ENCODE peak calls at places on chromosomes 7 and 10, in eight cellular contexts. Q is PC-9; D is A549; X is CD8-positive, alpha-beta T cell; I is heart right ventricle; B is uterus; L is SK-N-SH; F is mammary epithelial cell. Y is an unnamed sample.

GRCh38 chr10:98259606-98260319 is 8.2 kb downstream of the LOXL4 start:
- DNase-seq in L (no peak), F (no peak), Q (no peak), X (no peak), I (no peak), D (no peak), B (no peak), Y (peak)

GRCh38 chr7:47497367-47498096 is 84.4 kb downstream of the TNS3 start:
- DNase-seq in X (no peak), I (no peak), F (no peak), D (no peak), B (no peak), L (peak), Q (no peak), Y (no peak)

GRCh38 chr10:5617521-5617920 is 48.9 kb downstream of the ASB13 start:
- DNase-seq in I (no peak), D (no peak), X (no peak), B (no peak), Q (no peak), F (no peak), L (no peak), Y (no peak)

GRCh38 chr10:119368581-119368980 is 161.2 kb downstream of the GRK5 start:
- DNase-seq in Q (no peak), B (no peak), X (no peak), F (no peak), D (no peak), L (no peak), I (no peak), Y (no peak)

GRCh38 chr10:93435621-93436385 is 46.3 kb downstream of the MYOF start:
- DNase-seq in Q (no peak), F (no peak), B (no peak), D (no peak), I (no peak), L (no peak), X (no peak), Y (no peak)

GRCh38 chr7:92747041-92747835 is 89.1 kb downstream of the CDK6 start:
- DNase-seq in L (no peak), B (no peak), X (no peak), Q (no peak), F (peak), D (no peak), I (no peak), Y (peak)

GRCh38 chr10:88592425-88592824 is 5.9 kb downstream of the LIPJ start:
- DNase-seq in X (no peak), B (no peak), L (no peak), I (no peak), Q (no peak), D (no peak), F (peak), Y (no peak)

GRCh38 chr10:132328738-132329137 is 3.3 kb upstream of the LRRC27 start:
- DNase-seq in Q (no peak), B (no peak), I (peak), X (no peak), D (no peak), L (peak), F (no peak), Y (no peak)

GRCh38 chr10:72692057-72692891 is at the start of gene MCU:
- DNase-seq in B (peak), L (peak), Q (peak), F (peak), I (peak), D (peak), X (peak), Y (peak)

GRCh38 chr10:125038637-125039036 is 96.7 kb downstream of the ZRANB1 start:
- DNase-seq in F (no peak), D (peak), L (no peak), Q (peak), I (peak), X (no peak), B (no peak), Y (peak)

GRCh38 chr10:15796098-15796759 is 64.1 kb downstream of the MINDY3 start:
- DNase-seq in X (no peak), I (no peak), F (no peak), D (no peak), Q (no peak), L (no peak), B (no peak), Y (no peak)

GRCh38 chr7:153258686-153259085 is 499.1 kb downstream of the ACTR3B start:
- DNase-seq in X (no peak), F (no peak), I (no peak), B (no peak), D (no peak), L (no peak), Q (no peak), Y (no peak)

GRCh38 chr10:116690356-116691078 is 51.8 kb downstream of the HSPA12A start:
- DNase-seq in F (no peak), I (peak), D (no peak), B (peak), L (no peak), Q (no peak), X (no peak), Y (peak)

GRCh38 chr10:13560597-13560996 is 26.2 kb upstream of the PRPF18 start:
- DNase-seq in F (peak), L (no peak), B (no peak), X (no peak), I (no peak), D (no peak), Q (no peak), Y (peak)

GRCh38 chr10:133405272-133405671 is 11.3 kb downstream of the MTG1 start:
- DNase-seq in D (no peak), I (no peak), Q (no peak), F (no peak), B (no peak), X (no peak), L (no peak), Y (no peak)

GRCh38 chr10:53606951-53607350 is 834.4 kb upstream of the MBL2 start:
- DNase-seq in L (no peak), I (no peak), Q (no peak), B (no peak), X (no peak), D (no peak), F (peak), Y (peak)

GRCh38 chr7:155280446-155281410 is 16.9 kb upstream of the INSIG1 start:
- DNase-seq in F (no peak), D (no peak), I (no peak), B (no peak), L (no peak), X (no peak), Q (no peak), Y (no peak)

GRCh38 chr7:37062460-37062859 is 338.2 kb upstream of the AOAH start:
- DNase-seq in B (no peak), X (no peak), D (no peak), I (no peak), L (peak), F (no peak), Q (no peak), Y (no peak)

GRCh38 chr7:37068902-37069301 is 344.6 kb upstream of the AOAH start:
- DNase-seq in X (no peak), I (no peak), D (no peak), B (no peak), L (no peak), Q (no peak), F (no peak), Y (no peak)

GRCh38 chr7:37067961-37068536 is 343.8 kb upstream of the AOAH start:
- DNase-seq in I (no peak), X (no peak), B (no peak), D (no peak), L (no peak), Q (no peak), F (no peak), Y (no peak)

GRCh38 chr7:37069336-37069735 is 345.0 kb upstream of the AOAH start:
- DNase-seq in I (no peak), B (no peak), F (no peak), D (no peak), Q (no peak), X (no peak), L (no peak), Y (no peak)

GRCh38 chr7:37065779-37066271 is 341.5 kb upstream of the AOAH start:
- DNase-seq in L (no peak), Q (no peak), D (no peak), B (no peak), X (no peak), F (peak), I (no peak), Y (no peak)
- H3K27ac ChIP-seq in L (no peak), Q (no peak), D (no peak), B (no peak), X (no peak), F (no peak), I (no peak), Y (no peak)

GRCh38 chr10:70652761-70653657 is 19.3 kb upstream of the ADAMTS14 start:
- DNase-seq in L (peak), Q (no peak), B (no peak), X (no peak), I (peak), F (peak), D (no peak), Y (no peak)

GRCh38 chr10:70657036-70657435 is 15.3 kb upstream of the ADAMTS14 start:
- DNase-seq in I (no peak), Q (no peak), L (no peak), B (no peak), D (no peak), X (no peak), F (no peak), Y (no peak)

GRCh38 chr10:70658582-70659136 is 13.6 kb upstream of the ADAMTS14 start:
- DNase-seq in I (no peak), X (no peak), F (no peak), D (no peak), L (no peak), Q (no peak), B (no peak), Y (no peak)

GRCh38 chr10:70656489-70656888 is 15.8 kb upstream of the ADAMTS14 start:
- DNase-seq in F (peak), Q (peak), I (no peak), D (no peak), X (no peak), B (no peak), L (no peak), Y (peak)

GRCh38 chr10:70655316-70655715 is 17.0 kb upstream of the ADAMTS14 start:
- DNase-seq in D (no peak), B (no peak), Q (no peak), L (no peak), I (no peak), F (no peak), X (no peak), Y (no peak)
- H3K27ac ChIP-seq in D (no peak), B (no peak), Q (no peak), L (no peak), I (no peak), F (no peak), X (no peak), Y (peak)

GRCh38 chr10:35379226-35380137 is 43.2 kb downstream of the CCNY start:
- DNase-seq in Q (no peak), X (no peak), F (no peak), B (peak), I (peak), D (no peak), L (no peak), Y (peak)
- H3K27ac ChIP-seq in Q (no peak), X (no peak), F (no peak), B (peak), I (peak), D (no peak), L (no peak), Y (no peak)

GRCh38 chr7:116503835-116504234 is 4.3 kb downstream of the CAV2 start:
- DNase-seq in X (no peak), I (no peak), D (no peak), B (no peak), Q (no peak), F (no peak), L (no peak), Y (no peak)

GRCh38 chr7:116501425-116502167 is 2.1 kb downstream of the CAV2 start:
- DNase-seq in X (no peak), Q (no peak), I (peak), B (peak), D (peak), F (peak), L (no peak), Y (peak)

GRCh38 chr7:116502201-116503096 is 2.9 kb downstream of the CAV2 start:
- DNase-seq in X (no peak), I (no peak), B (no peak), D (peak), Q (no peak), L (no peak), F (no peak), Y (no peak)

GRCh38 chr7:116505823-116506222 is 6.3 kb downstream of the CAV2 start:
- DNase-seq in D (no peak), Q (no peak), B (no peak), F (no peak), X (no peak), L (no peak), I (no peak), Y (no peak)

DNA sequence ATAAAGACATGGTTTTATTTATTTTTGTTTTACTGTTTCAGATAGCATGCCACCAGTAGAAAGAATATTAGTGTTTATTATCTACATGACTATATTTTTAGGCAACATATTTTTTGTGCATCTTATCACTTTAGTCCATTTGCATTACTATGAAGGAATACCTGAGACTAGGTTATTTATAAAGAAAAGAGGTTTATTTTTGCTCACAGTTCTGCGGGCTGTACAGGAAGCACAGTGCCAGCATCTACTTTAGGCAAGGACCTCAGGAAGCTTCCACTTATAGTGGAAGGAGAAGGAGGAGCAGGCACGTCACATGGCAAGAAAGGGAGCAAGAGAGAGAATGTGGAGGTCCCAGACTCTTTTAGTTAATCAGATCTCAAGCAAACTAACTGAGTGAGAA is 5.7 kb downstream of the CAV2 start:
- DNase-seq in Q (no peak), D (no peak), L (no peak), B (no peak), I (no peak), F (no peak), X (no peak), Y (no peak)
- H3K27ac ChIP-seq in Q (no peak), D (no peak), L (no peak), B (no peak), I (peak), F (no peak), X (no peak), Y (no peak)